ENCODE peak calls at places on chromosomes 6 and 20, in six cellular contexts. H is pancreas, J is GM06990, N is transverse colon, I is OCI-LY7, S is B cell. F is an unnamed sample.

GRCh38 chr6:75351570-75351969 is 67.0 kb upstream of the TMEM30A start:
- DNase-seq in H (no peak), J (no peak), N (no peak), I (no peak), S (no peak), F (no peak)

GRCh38 chr6:166725571-166725970 is 98.5 kb upstream of the RPS6KA2 start:
- DNase-seq in H (no peak), J (no peak), N (no peak), I (no peak), S (no peak), F (no peak)

GRCh38 chr6:48136856-48137255 is 25.9 kb upstream of the PTCHD4 start:
- DNase-seq in H (no peak), J (no peak), N (no peak), I (no peak), S (no peak), F (no peak)

GRCh38 chr6:68718379-68719073 is 83.4 kb downstream of the ADGRB3 start:
- DNase-seq in H (no peak), J (no peak), N (no peak), I (no peak), S (no peak), F (no peak)

GRCh38 chr6:131096786-131097185 is 33.7 kb upstream of the EPB41L2 start:
- DNase-seq in H (no peak), J (no peak), N (no peak), I (no peak), S (no peak), F (no peak)

GRCh38 chr6:136764522-136764993 is 27.7 kb downstream of the MAP3K5 start:
- DNase-seq in H (no peak), J (peak), N (no peak), I (peak), S (peak), F (peak)

GRCh38 chr20:53804920-53805894 is 211.6 kb upstream of the ZNF217 start:
- DNase-seq in H (no peak), J (no peak), N (no peak), I (no peak), S (no peak), F (no peak)

GRCh38 chr6:17930321-17930993 is 57.0 kb downstream of the KIF13A start:
- DNase-seq in H (no peak), J (no peak), N (no peak), I (no peak), S (no peak), F (no peak)

GRCh38 chr6:79180082-79180481 is 54.4 kb downstream of the HMGN3 start:
- DNase-seq in H (no peak), J (no peak), N (no peak), I (no peak), S (no peak), F (no peak)

GRCh38 chr6:47484616-47485015 is 7.0 kb downstream of the CD2AP start:
- DNase-seq in H (no peak), J (no peak), N (no peak), I (no peak), S (no peak), F (no peak)

GRCh38 chr20:36541227-36542018 is at the start of gene MYL9:
- DNase-seq in H (peak), J (peak), N (peak), I (no peak), S (peak), F (peak)

GRCh38 chr20:52056203-52057062 is 135.1 kb downstream of the ZFP64 start:
- DNase-seq in H (no peak), J (no peak), N (no peak), I (no peak), S (no peak), F (no peak)

GRCh38 chr20:58408603-58409246 is 19.7 kb downstream of the VAPB start:
- DNase-seq in H (no peak), J (peak), N (no peak), I (peak), S (no peak), F (peak)

GRCh38 chr20:31849306-31849930 is 4.0 kb upstream of the FOXS1 start:
- DNase-seq in H (peak), J (no peak), N (peak), I (no peak), S (no peak), F (no peak)

GRCh38 chr6:44342489-44342888 is at the start of gene SPATS1:
- DNase-seq in H (no peak), J (no peak), N (no peak), I (no peak), S (no peak), F (peak)

GRCh38 chr6:26243742-26244141 is 121.3 kb upstream of the BTN3A2 start:
- DNase-seq in H (no peak), J (no peak), N (peak), I (no peak), S (no peak), F (no peak)

GRCh38 chr6:82182756-82183155 is 64.8 kb downstream of the IBTK start:
- DNase-seq in H (no peak), J (no peak), N (no peak), I (no peak), S (no peak), F (no peak)

GRCh38 chr6:106192824-106193223 is 106.7 kb downstream of the PRDM1 start:
- DNase-seq in H (no peak), J (no peak), N (no peak), I (no peak), S (no peak), F (no peak)

GRCh38 chr20:31785089-31785488 is 34.1 kb upstream of the MYLK2 start:
- DNase-seq in H (no peak), J (no peak), N (no peak), I (no peak), S (no peak), F (no peak)

GRCh38 chr6:140051521-140052455 is 677.3 kb upstream of the CITED2 start:
- DNase-seq in H (no peak), J (no peak), N (no peak), I (no peak), S (no peak), F (no peak)

GRCh38 chr6:134253681-134254080 is 64.2 kb downstream of the SGK1 start:
- DNase-seq in H (peak), J (no peak), N (no peak), I (no peak), S (no peak), F (no peak)

GRCh38 chr6:105326838-105327745 is 75.8 kb downstream of the PREP start:
- DNase-seq in H (no peak), J (no peak), N (no peak), I (no peak), S (no peak), F (no peak)

GRCh38 chr20:63626424-63627128 is at the start of gene GMEB2:
- DNase-seq in H (peak), J (peak), N (peak), I (peak), S (peak), F (peak)

GRCh38 chr20:47440857-47441773 is 60.6 kb upstream of the NCOA3 start:
- DNase-seq in H (no peak), J (no peak), N (no peak), I (no peak), S (no peak), F (no peak)

GRCh38 chr20:6765469-6766058 is 1.9 kb upstream of the BMP2 start:
- DNase-seq in H (no peak), J (no peak), N (no peak), I (peak), S (no peak), F (peak)

GRCh38 chr6:33794910-33795615 is 6.1 kb upstream of the LEMD2 start:
- DNase-seq in H (no peak), J (no peak), N (no peak), I (no peak), S (no peak), F (no peak)

GRCh38 chr20:62155428-62156253 is 12.1 kb downstream of the SS18L1 start:
- DNase-seq in H (no peak), J (no peak), N (no peak), I (no peak), S (no peak), F (no peak)

GRCh38 chr6:102759415-102759814 is 1365.9 kb downstream of the GRIK2 start:
- DNase-seq in H (no peak), J (no peak), N (no peak), I (no peak), S (no peak), F (no peak)

GRCh38 chr20:34163316-34163715 is 51.3 kb upstream of the EIF2S2 start:
- DNase-seq in H (no peak), J (no peak), N (no peak), I (no peak), S (no peak), F (no peak)

GRCh38 chr20:63701329-63702035 is 5.0 kb downstream of the TNFRSF6B start:
- DNase-seq in H (no peak), J (no peak), N (no peak), I (no peak), S (peak), F (no peak)

GRCh38 chr6:56618050-56618449 is 24.6 kb downstream of the DST start:
- DNase-seq in H (no peak), J (no peak), N (no peak), I (no peak), S (no peak), F (no peak)
- TF ChIP-seq CTCF in H (no peak), J (peak), N (no peak), I (peak), S (no peak), F (no peak)

DNA sequence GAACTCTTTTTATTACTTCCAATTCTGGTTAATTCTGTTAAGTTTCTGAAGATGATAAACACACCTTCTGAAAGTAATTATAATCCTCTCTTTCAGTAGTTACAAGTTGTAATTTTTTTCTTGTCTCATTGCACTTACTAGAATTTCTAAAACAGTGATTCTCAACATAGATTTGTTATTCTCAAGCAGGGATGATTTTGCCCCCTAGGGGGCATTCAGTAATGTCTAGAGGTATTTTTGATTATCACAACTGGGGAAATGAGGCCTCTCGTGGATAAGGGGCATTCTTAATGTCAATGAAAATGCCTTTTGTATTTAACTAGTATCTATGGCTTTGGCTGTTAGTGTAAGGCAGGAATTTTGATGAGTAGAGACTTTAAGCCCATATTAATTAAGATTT is 39.4 kb upstream of the MAFB start:
- DNase-seq in H (no peak), J (no peak), N (no peak), I (peak), S (no peak), F (no peak)
- TF ChIP-seq CTCF in H (no peak), J (peak), N (no peak), I (peak), S (no peak), F (no peak)

DNA sequence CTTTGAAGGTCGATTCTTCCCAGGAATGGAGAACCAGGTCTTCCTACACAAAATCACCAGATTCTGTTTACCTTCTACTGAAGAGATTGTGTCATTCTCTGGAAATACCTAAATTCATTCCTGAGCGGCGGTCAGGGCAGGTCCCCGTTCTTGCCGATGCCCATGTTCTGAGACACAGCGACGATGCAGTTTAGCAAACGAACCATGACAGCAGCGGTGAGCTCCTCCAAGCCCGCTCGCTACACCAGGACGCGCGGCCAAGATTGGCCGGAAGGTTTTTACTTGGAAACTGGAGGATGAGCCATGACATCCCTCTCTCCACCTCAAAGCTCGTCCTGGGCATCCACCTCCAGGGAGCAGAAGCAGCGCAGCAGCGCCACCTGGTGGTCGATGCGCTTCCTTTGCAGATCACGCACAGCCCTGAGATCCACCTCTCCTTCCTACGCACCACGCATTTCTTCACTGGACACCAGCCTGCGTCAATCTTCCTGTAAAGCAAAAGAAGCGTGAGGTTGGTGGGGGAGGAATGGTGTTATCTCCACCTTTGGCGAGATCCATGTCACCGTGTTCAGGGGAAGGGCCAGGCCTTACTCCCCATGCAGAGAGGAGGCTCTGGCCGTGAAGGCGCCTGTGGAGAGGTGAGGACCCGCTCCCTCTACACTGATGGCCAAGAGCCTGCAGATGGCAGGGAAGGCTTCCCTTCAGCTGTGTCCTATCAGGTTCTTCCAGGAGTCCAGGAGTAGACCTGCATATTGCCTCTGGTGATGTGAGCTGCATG is 9.9 kb upstream of the HLA-B start:
- DNase-seq in H (peak), J (peak), N (peak), I (peak), S (peak), F (peak)
- TF ChIP-seq CTCF in H (peak), J (peak), N (peak), I (peak), S (peak), F (peak)

DNA sequence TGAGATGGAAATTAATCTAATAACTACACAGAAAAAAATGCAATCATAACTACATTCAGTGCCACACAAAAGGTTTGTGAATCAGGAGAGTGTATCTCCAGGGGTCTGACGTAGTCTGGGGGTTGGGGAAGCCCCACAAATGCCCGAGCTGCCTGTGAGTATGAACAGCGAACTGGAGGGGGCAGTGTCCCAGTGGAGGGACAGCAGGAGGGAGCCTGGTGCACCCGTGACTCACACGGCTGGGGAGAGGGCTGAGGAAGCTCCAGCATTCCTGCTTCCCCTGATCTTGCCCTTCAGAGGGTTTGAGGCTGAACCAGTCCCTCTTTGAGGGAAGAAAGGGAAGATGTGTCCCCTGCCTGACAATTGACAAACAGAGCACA is 78.9 kb downstream of the CDH26 start:
- DNase-seq in H (no peak), J (no peak), N (no peak), I (no peak), S (no peak), F (no peak)
- TF ChIP-seq CTCF in H (no peak), J (no peak), N (no peak), I (no peak), S (no peak), F (no peak)

GRCh38 chr6:95545691-95546090 is 31.6 kb upstream of the MANEA start:
- DNase-seq in H (no peak), J (no peak), N (no peak), I (no peak), S (no peak), F (no peak)

GRCh38 chr6:95544517-95545225 is 32.7 kb upstream of the MANEA start:
- DNase-seq in H (no peak), J (no peak), N (no peak), I (no peak), S (no peak), F (no peak)

GRCh38 chr6:95547043-95547442 is 30.3 kb upstream of the MANEA start:
- DNase-seq in H (no peak), J (no peak), N (no peak), I (no peak), S (no peak), F (no peak)

GRCh38 chr6:95545226-95545625 is 32.1 kb upstream of the MANEA start:
- DNase-seq in H (no peak), J (no peak), N (no peak), I (no peak), S (no peak), F (no peak)

GRCh38 chr6:95543798-95544197 is 33.5 kb upstream of the MANEA start:
- DNase-seq in H (no peak), J (no peak), N (no peak), I (no peak), S (no peak), F (no peak)
- TF ChIP-seq CTCF in H (no peak), J (peak), N (no peak), I (no peak), S (no peak), F (no peak)

GRCh38 chr6:147382945-147383554 is 125.4 kb upstream of the SAMD5 start:
- DNase-seq in H (no peak), J (no peak), N (no peak), I (peak), S (no peak), F (no peak)
- TF ChIP-seq CTCF in H (no peak), J (no peak), N (peak), I (peak), S (peak), F (no peak)

DNA sequence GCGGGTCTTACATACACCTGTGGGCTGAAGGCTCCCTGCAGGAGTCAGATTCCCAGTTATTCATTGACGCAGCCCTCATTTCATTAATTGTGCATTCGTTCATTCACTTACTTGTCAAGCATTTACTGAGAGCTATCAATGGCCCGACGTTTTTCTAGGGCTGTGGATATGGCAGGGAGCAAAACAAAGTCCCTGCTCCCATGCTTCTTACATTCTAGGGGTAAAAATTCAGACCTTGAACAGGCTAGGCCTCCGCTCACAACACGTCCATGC is 369 bp upstream of the NSFL1C start:
- DNase-seq in H (peak), J (no peak), N (no peak), I (no peak), S (no peak), F (no peak)
- TF ChIP-seq CTCF in H (no peak), J (no peak), N (no peak), I (no peak), S (peak), F (no peak)

F was measured in GM13976.